ENCODE peak calls at places on chromosomes 16 and 17, in five cellular contexts. X, G, E, I and U are unnamed samples.
A peak's percentile ranks its signal among the peaks of the same experiment; 100 is the strongest.

GRCh38 chr16:70705056-70705455 is 19.2 kb upstream of the MTSS2 start:
- DNase-seq in X (peak; percentile 66), G (no peak), E (no peak), I (no peak), U (no peak)

GRCh38 chr16:86383488-86384262 is 126.7 kb upstream of the FOXF1 start:
- DNase-seq in X (peak; percentile 82), G (no peak), E (no peak), I (no peak), U (peak; percentile 53)

GRCh38 chr17:44155488-44155887 is 13.8 kb downstream of the HROB start:
- DNase-seq in X (no peak), G (no peak), E (no peak), I (no peak), U (no peak)

GRCh38 chr16:74626741-74627416 is 20.0 kb upstream of the GLG1 start:
- DNase-seq in X (no peak), G (no peak), E (no peak), I (no peak), U (peak; percentile 22)

GRCh38 chr17:66849136-66849655 is 14.3 kb downstream of the CACNG5 start:
- DNase-seq in X (no peak), G (no peak), E (no peak), I (peak; percentile 90), U (no peak)

GRCh38 chr17:79038545-79039135 is 14.7 kb downstream of the C1QTNF1 start:
- DNase-seq in X (peak; percentile 93), G (no peak), E (no peak), I (no peak), U (peak; percentile 55)

GRCh38 chr17:74140282-74140681 is 63.2 kb upstream of the RPL38 start:
- DNase-seq in X (no peak), G (no peak), E (no peak), I (no peak), U (no peak)

GRCh38 chr17:13725286-13725990 is 123.7 kb upstream of the HS3ST3A1 start:
- DNase-seq in X (no peak), G (no peak), E (no peak), I (no peak), U (peak; percentile 46)

GRCh38 chr17:19867654-19868395 is at the start of gene ULK2:
- DNase-seq in X (peak; percentile 6), G (peak; percentile 71), E (no peak), I (no peak), U (peak; percentile 76)

GRCh38 chr17:62064029-62064790 is 868 bp downstream of the MED13 start:
- DNase-seq in X (no peak), G (no peak), E (no peak), I (no peak), U (peak; percentile 43)

GRCh38 chr16:71501562-71501961 is 12.4 kb upstream of the ZNF19 start:
- DNase-seq in X (no peak), G (no peak), E (no peak), I (no peak), U (no peak)

GRCh38 chr16:20611350-20611902 is 35.3 kb upstream of the ACSM2B start:
- DNase-seq in X (no peak), G (peak; percentile 55), E (no peak), I (no peak), U (no peak)

GRCh38 chr16:24273511-24273910 is 17.4 kb downstream of the CACNG3 start:
- DNase-seq in X (peak; percentile 9), G (no peak), E (no peak), I (no peak), U (no peak)

GRCh38 chr16:89155184-89155679 is 16.3 kb upstream of the CDH15 start:
- DNase-seq in X (peak; percentile 78), G (no peak), E (no peak), I (no peak), U (peak; percentile 57)

GRCh38 chr17:77634710-77635109 is 323.8 kb upstream of the TNRC6C start:
- DNase-seq in X (no peak), G (no peak), E (no peak), I (no peak), U (no peak)

GRCh38 chr17:49223517-49224197 is 6.9 kb downstream of the PHOSPHO1 start:
- DNase-seq in X (no peak), G (peak; percentile 25), E (no peak), I (no peak), U (no peak)

GRCh38 chr17:73228748-73229236 is 32.9 kb downstream of the CPSF4L start:
- DNase-seq in X (peak; percentile 79), G (no peak), E (no peak), I (no peak), U (peak; percentile 76)

GRCh38 chr16:19281246-19281645 is 4.3 kb upstream of the CLEC19A start:
- DNase-seq in X (no peak), G (no peak), E (no peak), I (no peak), U (no peak)

GRCh38 chr17:14308965-14309879 is 8.3 kb downstream of the HS3ST3B1 start:
- DNase-seq in X (peak; percentile 90), G (peak; percentile 44), E (peak; percentile 86), I (peak; percentile 96), U (peak; percentile 97)